ENCODE peak calls at places on chromosomes 6 and 20, in eight cellular contexts. One of them, this sample, is unnamed.

GRCh38 chr20:41407617-41408016 is 41.0 kb upstream of the EMILIN3 start:
- DNase-seq in Calu3: no peak
- DNase-seq in tibial nerve: no peak
- DNase-seq in T-cell: no peak
- DNase-seq in LoVo: no peak
- DNase-seq in HT-29: no peak
- DNase-seq in GM12864: no peak
- DNase-seq in activated CD4-positive, CD25-positive, alpha-beta regulatory T cell: no peak
- DNase-seq in this sample: no peak

GRCh38 chr6:112649853-112650252 is 302.7 kb downstream of the RFPL4B start:
- DNase-seq in Calu3: no peak
- DNase-seq in tibial nerve: no peak
- DNase-seq in T-cell: no peak
- DNase-seq in LoVo: no peak
- DNase-seq in HT-29: no peak
- DNase-seq in GM12864: no peak
- DNase-seq in activated CD4-positive, CD25-positive, alpha-beta regulatory T cell: no peak
- DNase-seq in this sample: no peak

GRCh38 chr20:4110885-4111284 is 95.5 kb upstream of the RNF24 start:
- DNase-seq in Calu3: no peak
- DNase-seq in tibial nerve: no peak
- DNase-seq in T-cell: no peak
- DNase-seq in LoVo: no peak
- DNase-seq in HT-29: no peak
- DNase-seq in GM12864: no peak
- DNase-seq in activated CD4-positive, CD25-positive, alpha-beta regulatory T cell: no peak
- DNase-seq in this sample: no peak

GRCh38 chr6:1770435-1770843 is 160.7 kb downstream of the FOXC1 start:
- DNase-seq in Calu3: peak
- DNase-seq in tibial nerve: no peak
- DNase-seq in T-cell: peak
- DNase-seq in LoVo: no peak
- DNase-seq in HT-29: no peak
- DNase-seq in GM12864: no peak
- DNase-seq in activated CD4-positive, CD25-positive, alpha-beta regulatory T cell: no peak
- DNase-seq in this sample: peak

GRCh38 chr6:79608334-79609224 is 22.6 kb upstream of the SH3BGRL2 start:
- DNase-seq in Calu3: peak
- DNase-seq in tibial nerve: no peak
- DNase-seq in T-cell: no peak
- DNase-seq in LoVo: no peak
- DNase-seq in HT-29: peak
- DNase-seq in GM12864: no peak
- DNase-seq in activated CD4-positive, CD25-positive, alpha-beta regulatory T cell: no peak
- DNase-seq in this sample: no peak

GRCh38 chr6:168032383-168032760 is 34.9 kb downstream of the KIF25 start:
- DNase-seq in Calu3: no peak
- DNase-seq in tibial nerve: no peak
- DNase-seq in T-cell: no peak
- DNase-seq in LoVo: no peak
- DNase-seq in HT-29: peak
- DNase-seq in GM12864: no peak
- DNase-seq in activated CD4-positive, CD25-positive, alpha-beta regulatory T cell: no peak
- DNase-seq in this sample: peak

GRCh38 chr6:84766796-84767590 is 2.6 kb upstream of the TBX18 start:
- DNase-seq in Calu3: no peak
- DNase-seq in tibial nerve: no peak
- DNase-seq in T-cell: no peak
- DNase-seq in LoVo: no peak
- DNase-seq in HT-29: no peak
- DNase-seq in GM12864: no peak
- DNase-seq in activated CD4-positive, CD25-positive, alpha-beta regulatory T cell: no peak
- DNase-seq in this sample: no peak

GRCh38 chr20:57391439-57392129 is 388 bp downstream of the RBM38 start:
- DNase-seq in Calu3: peak
- DNase-seq in tibial nerve: no peak
- DNase-seq in T-cell: no peak
- DNase-seq in LoVo: peak
- DNase-seq in HT-29: no peak
- DNase-seq in GM12864: no peak
- DNase-seq in activated CD4-positive, CD25-positive, alpha-beta regulatory T cell: peak
- DNase-seq in this sample: no peak

GRCh38 chr6:157898640-157899039 is 75.6 kb downstream of the SNX9 start:
- DNase-seq in Calu3: no peak
- DNase-seq in tibial nerve: no peak
- DNase-seq in T-cell: no peak
- DNase-seq in LoVo: no peak
- DNase-seq in HT-29: no peak
- DNase-seq in GM12864: no peak
- DNase-seq in activated CD4-positive, CD25-positive, alpha-beta regulatory T cell: no peak
- DNase-seq in this sample: no peak

GRCh38 chr6:142286088-142286409 is 15.8 kb upstream of the ADGRG6 start:
- DNase-seq in Calu3: no peak
- DNase-seq in tibial nerve: no peak
- DNase-seq in T-cell: no peak
- DNase-seq in LoVo: no peak
- DNase-seq in HT-29: no peak
- DNase-seq in GM12864: no peak
- DNase-seq in activated CD4-positive, CD25-positive, alpha-beta regulatory T cell: no peak
- DNase-seq in this sample: no peak

GRCh38 chr6:10746915-10747250 is 722 bp upstream of the TMEM14B start:
- DNase-seq in Calu3: no peak
- DNase-seq in tibial nerve: no peak
- DNase-seq in T-cell: no peak
- DNase-seq in LoVo: no peak
- DNase-seq in HT-29: no peak
- DNase-seq in GM12864: no peak
- DNase-seq in activated CD4-positive, CD25-positive, alpha-beta regulatory T cell: no peak
- DNase-seq in this sample: no peak

GRCh38 chr6:21587925-21588811 is 5.4 kb upstream of the SOX4 start:
- DNase-seq in Calu3: peak
- DNase-seq in tibial nerve: peak
- DNase-seq in T-cell: peak
- DNase-seq in LoVo: no peak
- DNase-seq in HT-29: peak
- DNase-seq in GM12864: no peak
- DNase-seq in activated CD4-positive, CD25-positive, alpha-beta regulatory T cell: no peak
- DNase-seq in this sample: peak

GRCh38 chr6:3288711-3289663 is 30.2 kb downstream of the PSMG4 start:
- DNase-seq in Calu3: no peak
- DNase-seq in tibial nerve: no peak
- DNase-seq in T-cell: no peak
- DNase-seq in LoVo: no peak
- DNase-seq in HT-29: no peak
- DNase-seq in GM12864: no peak
- DNase-seq in activated CD4-positive, CD25-positive, alpha-beta regulatory T cell: no peak
- DNase-seq in this sample: no peak

GRCh38 chr6:20454201-20454824 is 52.6 kb downstream of the E2F3 start:
- DNase-seq in Calu3: peak
- DNase-seq in tibial nerve: no peak
- DNase-seq in T-cell: peak
- DNase-seq in LoVo: peak
- DNase-seq in HT-29: peak
- DNase-seq in GM12864: no peak
- DNase-seq in activated CD4-positive, CD25-positive, alpha-beta regulatory T cell: no peak
- DNase-seq in this sample: no peak

GRCh38 chr6:40287296-40287820 is 299.8 kb downstream of the LRFN2 start:
- DNase-seq in Calu3: no peak
- DNase-seq in tibial nerve: no peak
- DNase-seq in T-cell: no peak
- DNase-seq in LoVo: no peak
- DNase-seq in HT-29: no peak
- DNase-seq in GM12864: no peak
- DNase-seq in activated CD4-positive, CD25-positive, alpha-beta regulatory T cell: no peak
- DNase-seq in this sample: no peak

GRCh38 chr6:88722691-88723090 is 240.7 kb downstream of the RNGTT start:
- DNase-seq in Calu3: no peak
- DNase-seq in tibial nerve: no peak
- DNase-seq in T-cell: no peak
- DNase-seq in LoVo: no peak
- DNase-seq in HT-29: no peak
- DNase-seq in GM12864: no peak
- DNase-seq in activated CD4-positive, CD25-positive, alpha-beta regulatory T cell: no peak
- DNase-seq in this sample: no peak

GRCh38 chr6:38146658-38147027 is 327.1 kb downstream of the ZFAND3 start:
- DNase-seq in Calu3: no peak
- DNase-seq in tibial nerve: no peak
- DNase-seq in T-cell: no peak
- DNase-seq in LoVo: no peak
- DNase-seq in HT-29: no peak
- DNase-seq in GM12864: no peak
- DNase-seq in activated CD4-positive, CD25-positive, alpha-beta regulatory T cell: no peak
- DNase-seq in this sample: no peak

GRCh38 chr6:10381830-10382208 is 33.1 kb downstream of the TFAP2A start:
- DNase-seq in Calu3: no peak
- DNase-seq in tibial nerve: no peak
- DNase-seq in T-cell: no peak
- DNase-seq in LoVo: no peak
- DNase-seq in HT-29: no peak
- DNase-seq in GM12864: no peak
- DNase-seq in activated CD4-positive, CD25-positive, alpha-beta regulatory T cell: no peak
- DNase-seq in this sample: no peak

GRCh38 chr6:2858678-2859324 is 17.1 kb upstream of the SERPINB1 start:
- DNase-seq in Calu3: no peak
- DNase-seq in tibial nerve: no peak
- DNase-seq in T-cell: peak
- DNase-seq in LoVo: no peak
- DNase-seq in HT-29: no peak
- DNase-seq in GM12864: no peak
- DNase-seq in activated CD4-positive, CD25-positive, alpha-beta regulatory T cell: no peak
- DNase-seq in this sample: no peak

GRCh38 chr20:51378171-51378928 is 164.2 kb downstream of the NFATC2 start:
- DNase-seq in Calu3: no peak
- DNase-seq in tibial nerve: no peak
- DNase-seq in T-cell: no peak
- DNase-seq in LoVo: no peak
- DNase-seq in HT-29: peak
- DNase-seq in GM12864: no peak
- DNase-seq in activated CD4-positive, CD25-positive, alpha-beta regulatory T cell: no peak
- DNase-seq in this sample: no peak

GRCh38 chr20:52783769-52784168 is 188.4 kb upstream of the TSHZ2 start:
- DNase-seq in Calu3: no peak
- DNase-seq in tibial nerve: no peak
- DNase-seq in T-cell: no peak
- DNase-seq in LoVo: no peak
- DNase-seq in HT-29: peak
- DNase-seq in GM12864: no peak
- DNase-seq in activated CD4-positive, CD25-positive, alpha-beta regulatory T cell: no peak
- DNase-seq in this sample: no peak

GRCh38 chr6:28443112-28443773 is at the start of gene ZSCAN23:
- DNase-seq in Calu3: peak
- DNase-seq in tibial nerve: peak
- DNase-seq in T-cell: peak
- DNase-seq in LoVo: no peak
- DNase-seq in HT-29: peak
- DNase-seq in GM12864: peak
- DNase-seq in activated CD4-positive, CD25-positive, alpha-beta regulatory T cell: peak
- DNase-seq in this sample: peak

GRCh38 chr20:46022411-46023147 is 6.4 kb upstream of the SLC12A5 start:
- DNase-seq in Calu3: peak
- DNase-seq in tibial nerve: no peak
- DNase-seq in T-cell: peak
- DNase-seq in LoVo: peak
- DNase-seq in HT-29: peak
- DNase-seq in GM12864: no peak
- DNase-seq in activated CD4-positive, CD25-positive, alpha-beta regulatory T cell: peak
- DNase-seq in this sample: peak

GRCh38 chr20:542777-543368 is 717 bp downstream of the CSNK2A1 start:
- DNase-seq in Calu3: peak
- DNase-seq in tibial nerve: no peak
- DNase-seq in T-cell: no peak
- DNase-seq in LoVo: no peak
- DNase-seq in HT-29: peak
- DNase-seq in GM12864: no peak
- DNase-seq in activated CD4-positive, CD25-positive, alpha-beta regulatory T cell: no peak
- DNase-seq in this sample: no peak

GRCh38 chr6:153849072-153849759 is 189.8 kb upstream of the OPRM1 start:
- DNase-seq in Calu3: no peak
- DNase-seq in tibial nerve: no peak
- DNase-seq in T-cell: no peak
- DNase-seq in LoVo: no peak
- DNase-seq in HT-29: no peak
- DNase-seq in GM12864: no peak
- DNase-seq in activated CD4-positive, CD25-positive, alpha-beta regulatory T cell: no peak
- DNase-seq in this sample: no peak

GRCh38 chr20:9500121-9500911 is 14.1 kb upstream of the LAMP5 start:
- DNase-seq in Calu3: no peak
- DNase-seq in tibial nerve: no peak
- DNase-seq in T-cell: no peak
- DNase-seq in LoVo: no peak
- DNase-seq in HT-29: no peak
- DNase-seq in GM12864: no peak
- DNase-seq in activated CD4-positive, CD25-positive, alpha-beta regulatory T cell: no peak
- DNase-seq in this sample: peak

GRCh38 chr20:56414842-56415765 is 3.0 kb downstream of the CASS4 start:
- DNase-seq in Calu3: no peak
- DNase-seq in tibial nerve: no peak
- DNase-seq in T-cell: peak
- DNase-seq in LoVo: no peak
- DNase-seq in HT-29: no peak
- DNase-seq in GM12864: no peak
- DNase-seq in activated CD4-positive, CD25-positive, alpha-beta regulatory T cell: no peak
- DNase-seq in this sample: no peak

GRCh38 chr20:63176035-63176434 is 39.9 kb downstream of the YTHDF1 start:
- DNase-seq in Calu3: no peak
- DNase-seq in tibial nerve: no peak
- DNase-seq in T-cell: no peak
- DNase-seq in LoVo: no peak
- DNase-seq in HT-29: no peak
- DNase-seq in GM12864: no peak
- DNase-seq in activated CD4-positive, CD25-positive, alpha-beta regulatory T cell: no peak
- DNase-seq in this sample: no peak

GRCh38 chr20:57527728-57528127 is 2.8 kb upstream of the CTCFL start:
- DNase-seq in Calu3: no peak
- DNase-seq in tibial nerve: no peak
- DNase-seq in T-cell: no peak
- DNase-seq in LoVo: no peak
- DNase-seq in HT-29: no peak
- DNase-seq in GM12864: no peak
- DNase-seq in activated CD4-positive, CD25-positive, alpha-beta regulatory T cell: no peak
- DNase-seq in this sample: no peak